ENCODE peak calls at places on chromosomes 1 and 21, in eight cellular contexts. R is fibroblast of lung, O is IMR-90, L is cardiac muscle cell, Q is cardiac fibroblast, M is upper lobe of left lung, H is heart left ventricle, E is lower lobe of right lung. J is an unnamed sample.

GRCh38 chr1:195594322-195594721 is 1013.9 kb downstream of the KCNT2 start:
- DNase-seq in R (no peak), O (no peak), L (no peak), Q (no peak), M (no peak), H (no peak), E (no peak), J (no peak)

GRCh38 chr1:115222616-115223402 is 115.2 kb downstream of the NGF start:
- DNase-seq in R (no peak), O (no peak), L (no peak), Q (no peak), M (no peak), H (no peak), E (no peak), J (no peak)

GRCh38 chr1:2175681-2176454 is 18.7 kb downstream of the FAAP20 start:
- DNase-seq in R (no peak), O (no peak), L (no peak), Q (no peak), M (peak), H (no peak), E (no peak), J (no peak)

GRCh38 chr1:41773842-41774241 is 144.9 kb downstream of the HIVEP3 start:
- DNase-seq in R (no peak), O (no peak), L (no peak), Q (no peak), M (no peak), H (no peak), E (no peak), J (no peak)

GRCh38 chr1:169288011-169288414 is 79.6 kb downstream of the NME7 start:
- DNase-seq in R (no peak), O (peak), L (peak), Q (peak), M (no peak), H (no peak), E (no peak), J (peak)

GRCh38 chr1:206892351-206892984 is 4.8 kb upstream of the IL24 start:
- DNase-seq in R (peak), O (peak), L (peak), Q (peak), M (no peak), H (no peak), E (no peak), J (peak)

GRCh38 chr1:91582431-91582921 is 81.8 kb downstream of the CDC7 start:
- DNase-seq in R (peak), O (peak), L (peak), Q (peak), M (no peak), H (no peak), E (no peak), J (peak)

GRCh38 chr21:21000576-21001175 is 2.5 kb downstream of the NCAM2 start:
- DNase-seq in R (no peak), O (no peak), L (no peak), Q (no peak), M (no peak), H (no peak), E (no peak), J (no peak)

GRCh38 chr1:208332774-208333126 is 88.6 kb upstream of the PLXNA2 start:
- DNase-seq in R (no peak), O (no peak), L (no peak), Q (no peak), M (no peak), H (no peak), E (no peak), J (no peak)

GRCh38 chr1:27071049-27071416 is 58.4 kb upstream of the TENT5B start:
- DNase-seq in R (peak), O (peak), L (peak), Q (peak), M (no peak), H (peak), E (no peak), J (peak)

GRCh38 chr1:217857061-217857460 is 225.9 kb downstream of the SPATA17 start:
- DNase-seq in R (peak), O (no peak), L (peak), Q (peak), M (no peak), H (no peak), E (no peak), J (peak)

GRCh38 chr21:34274001-34274400 is 89.8 kb upstream of the KCNE2 start:
- DNase-seq in R (no peak), O (peak), L (peak), Q (peak), M (no peak), H (no peak), E (no peak), J (peak)

GRCh38 chr1:170402451-170403311 is 129.3 kb upstream of the GORAB start:
- DNase-seq in R (no peak), O (no peak), L (no peak), Q (peak), M (no peak), H (no peak), E (no peak), J (peak)

GRCh38 chr1:22414244-22414751 is 37.4 kb upstream of the ZBTB40 start:
- DNase-seq in R (peak), O (peak), L (no peak), Q (no peak), M (no peak), H (no peak), E (peak), J (peak)

GRCh38 chr1:72282271-72282656 is at the start of gene NEGR1:
- DNase-seq in R (peak), O (peak), L (peak), Q (peak), M (peak), H (peak), E (peak), J (peak)

GRCh38 chr1:214552174-214552608 is 789 bp upstream of the PTPN14 start:
- DNase-seq in R (peak), O (peak), L (peak), Q (peak), M (no peak), H (peak), E (peak), J (peak)

GRCh38 chr1:7407980-7408770 is 362.9 kb upstream of the VAMP3 start:
- DNase-seq in R (no peak), O (no peak), L (no peak), Q (no peak), M (peak), H (no peak), E (no peak), J (no peak)

GRCh38 chr1:110192541-110192940 is 17.6 kb upstream of the KCNC4 start:
- DNase-seq in R (no peak), O (no peak), L (no peak), Q (no peak), M (no peak), H (no peak), E (no peak), J (no peak)

GRCh38 chr1:111625263-111625662 is 5.7 kb downstream of the RAP1A start:
- DNase-seq in R (no peak), O (no peak), L (no peak), Q (no peak), M (no peak), H (no peak), E (no peak), J (no peak)

GRCh38 chr1:200130552-200130951 is 103.0 kb downstream of the NR5A2 start:
- DNase-seq in R (no peak), O (peak), L (peak), Q (peak), M (no peak), H (no peak), E (no peak), J (no peak)

GRCh38 chr1:207097871-207098324 is 6.1 kb upstream of the C4BPA start:
- DNase-seq in R (no peak), O (no peak), L (no peak), Q (no peak), M (no peak), H (no peak), E (no peak), J (no peak)

GRCh38 chr1:112783059-112783458 is 67.9 kb upstream of the PPM1J start:
- DNase-seq in R (no peak), O (no peak), L (no peak), Q (no peak), M (no peak), H (no peak), E (no peak), J (no peak)

GRCh38 chr1:79197421-79197820 is 190.9 kb upstream of the ADGRL4 start:
- DNase-seq in R (peak), O (peak), L (peak), Q (peak), M (no peak), H (no peak), E (no peak), J (peak)

GRCh38 chr21:26093094-26093493 is 77.5 kb downstream of the APP start:
- DNase-seq in R (peak), O (peak), L (no peak), Q (peak), M (no peak), H (no peak), E (no peak), J (no peak)

GRCh38 chr1:92797961-92798360 is 13.1 kb upstream of the EVI5 start:
- DNase-seq in R (no peak), O (peak), L (peak), Q (no peak), M (no peak), H (no peak), E (no peak), J (no peak)

GRCh38 chr1:89757532-89757931 is 63.3 kb upstream of the LRRC8D start:
- DNase-seq in R (peak), O (peak), L (peak), Q (peak), M (no peak), H (peak), E (peak), J (peak)

GRCh38 chr1:244599937-244600350 is 53.0 kb upstream of the DESI2 start:
- DNase-seq in R (peak), O (peak), L (peak), Q (peak), M (no peak), H (no peak), E (no peak), J (peak)

GRCh38 chr1:33296824-33297223 is 24.1 kb downstream of the A3GALT2 start:
- DNase-seq in R (no peak), O (no peak), L (no peak), Q (no peak), M (no peak), H (no peak), E (no peak), J (no peak)

GRCh38 chr1:46489169-46489637 is 433 bp upstream of the DMBX1 start:
- DNase-seq in R (no peak), O (no peak), L (no peak), Q (no peak), M (peak), H (no peak), E (no peak), J (no peak)

GRCh38 chr1:208254862-208255261 is 10.7 kb upstream of the PLXNA2 start:
- DNase-seq in R (peak), O (peak), L (peak), Q (peak), M (no peak), H (no peak), E (no peak), J (peak)

GRCh38 chr1:111852216-111852615 is 96.5 kb downstream of the DDX20 start:
- DNase-seq in R (no peak), O (no peak), L (no peak), Q (no peak), M (no peak), H (no peak), E (no peak), J (no peak)

GRCh38 chr1:89865498-89866385 is 44.9 kb downstream of the LRRC8D start:
- DNase-seq in R (peak), O (peak), L (peak), Q (peak), M (no peak), H (no peak), E (no peak), J (peak)

GRCh38 chr1:66283583-66284041 is 250.3 kb upstream of the SGIP1 start:
- DNase-seq in R (no peak), O (peak), L (no peak), Q (no peak), M (no peak), H (no peak), E (no peak), J (no peak)

GRCh38 chr1:218284377-218284916 is 646 bp upstream of the RRP15 start:
- DNase-seq in R (no peak), O (no peak), L (no peak), Q (no peak), M (peak), H (peak), E (peak), J (no peak)

GRCh38 chr1:37691497-37692077 is 729 bp upstream of the CDCA8 start:
- DNase-seq in R (peak), O (peak), L (peak), Q (peak), M (peak), H (peak), E (peak), J (peak)

GRCh38 chr1:77978969-77979838 is at the start of gene FUBP1:
- DNase-seq in R (peak), O (peak), L (peak), Q (peak), M (peak), H (peak), E (peak), J (peak)

GRCh38 chr1:77978293-77978968 is 441 bp downstream of the FUBP1 start:
- DNase-seq in R (peak), O (peak), L (peak), Q (peak), M (peak), H (peak), E (no peak), J (peak)

GRCh38 chr1:77975907-77976306 is 3.0 kb downstream of the FUBP1 start:
- DNase-seq in R (no peak), O (no peak), L (no peak), Q (no peak), M (no peak), H (no peak), E (no peak), J (no peak)

GRCh38 chr1:77976433-77977076 is 2.3 kb downstream of the FUBP1 start:
- DNase-seq in R (no peak), O (no peak), L (no peak), Q (no peak), M (no peak), H (no peak), E (no peak), J (peak)

GRCh38 chr1:77977989-77978292 is 931 bp downstream of the FUBP1 start:
- DNase-seq in R (no peak), O (no peak), L (no peak), Q (no peak), M (no peak), H (no peak), E (no peak), J (no peak)
- H3K4me3 ChIP-seq in R (peak), O (peak), L (peak), Q (peak), M (peak), H (peak), E (peak), J (peak)

GRCh38 chr21:16322423-16322822 is 592.6 kb downstream of the USP25 start:
- DNase-seq in R (no peak), O (no peak), L (no peak), Q (no peak), M (no peak), H (no peak), E (no peak), J (no peak)
- H3K4me3 ChIP-seq in R (no peak), O (no peak), L (no peak), Q (no peak), M (no peak), H (no peak), E (no peak), J (no peak)

GRCh38 chr1:212608209-212608955 is at the start of gene ATF3:
- DNase-seq in R (peak), O (peak), L (peak), Q (peak), M (peak), H (peak), E (peak), J (peak)
- H3K4me3 ChIP-seq in R (peak), O (peak), L (peak), Q (peak), M (peak), H (peak), E (peak), J (peak)

DNA sequence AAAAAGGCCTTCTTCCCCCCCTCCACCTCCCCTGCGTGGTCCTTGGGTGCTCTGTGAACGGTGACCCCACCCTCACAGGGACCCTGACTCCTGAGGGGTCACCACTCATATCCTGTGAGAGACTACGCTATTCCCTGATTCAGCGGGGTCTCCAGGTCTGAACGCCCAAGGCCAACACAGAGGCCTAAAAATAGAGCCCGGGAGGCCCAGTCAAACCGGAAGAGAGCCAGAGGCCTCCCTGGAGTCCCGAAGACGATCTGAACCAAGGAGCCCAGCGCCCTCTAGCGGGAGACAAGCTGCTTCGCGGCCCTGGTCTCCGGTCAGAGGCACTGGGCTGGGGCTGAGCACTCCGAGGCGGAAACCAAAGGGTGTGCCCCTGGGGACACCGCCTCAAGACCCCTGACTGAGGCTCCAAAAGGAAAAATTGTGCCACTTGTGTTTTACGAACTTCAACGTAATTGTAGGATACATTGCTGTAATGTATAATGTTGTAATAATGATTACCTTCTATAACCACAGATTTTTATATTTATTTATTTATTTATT is 42.4 kb upstream of the PSEN2 start:
- DNase-seq in R (peak), O (peak), L (peak), Q (peak), M (peak), H (peak), E (peak), J (peak)
- H3K4me3 ChIP-seq in R (peak), O (no peak), L (no peak), Q (no peak), M (peak), H (peak), E (peak), J (no peak)

DNA sequence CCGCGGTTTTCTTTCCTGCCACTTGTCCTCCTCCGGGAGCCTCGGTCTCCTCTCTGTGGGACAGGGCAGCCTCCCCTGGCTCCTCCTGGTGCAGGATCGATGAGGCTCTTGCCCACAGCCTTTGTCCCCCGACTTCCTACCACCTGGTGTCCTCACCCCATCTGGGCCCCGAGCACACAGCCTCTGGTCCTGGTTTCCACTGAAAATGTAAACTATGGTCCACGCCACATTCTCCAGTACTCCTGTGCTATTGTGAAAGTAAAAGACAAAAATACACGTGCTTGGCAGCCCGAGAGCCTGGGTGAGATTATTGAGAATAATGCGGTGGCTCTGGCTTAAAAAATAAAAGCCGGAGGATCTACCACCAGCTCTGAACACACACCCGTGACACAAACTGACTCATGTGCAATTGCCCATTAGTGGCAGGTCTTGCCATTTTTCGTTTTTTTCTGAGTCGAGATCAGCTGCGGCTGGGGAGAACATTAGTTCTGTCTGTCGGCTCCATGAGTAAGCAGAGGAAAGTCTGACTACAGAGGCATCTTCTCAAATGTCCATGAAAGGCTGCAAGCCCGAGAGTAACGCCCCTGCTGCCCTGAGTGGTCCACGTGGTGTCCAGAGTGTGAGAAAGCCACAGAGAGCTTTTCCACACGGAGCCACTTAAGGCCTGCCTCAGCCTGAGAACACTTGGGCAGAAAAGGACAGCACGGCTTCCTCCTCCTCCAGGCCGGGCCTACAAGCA is 5.7 kb upstream of the COL6A2 start:
- DNase-seq in R (peak), O (peak), L (peak), Q (peak), M (no peak), H (peak), E (no peak), J (peak)
- H3K4me3 ChIP-seq in R (peak), O (peak), L (no peak), Q (peak), M (peak), H (no peak), E (no peak), J (peak)

DNA sequence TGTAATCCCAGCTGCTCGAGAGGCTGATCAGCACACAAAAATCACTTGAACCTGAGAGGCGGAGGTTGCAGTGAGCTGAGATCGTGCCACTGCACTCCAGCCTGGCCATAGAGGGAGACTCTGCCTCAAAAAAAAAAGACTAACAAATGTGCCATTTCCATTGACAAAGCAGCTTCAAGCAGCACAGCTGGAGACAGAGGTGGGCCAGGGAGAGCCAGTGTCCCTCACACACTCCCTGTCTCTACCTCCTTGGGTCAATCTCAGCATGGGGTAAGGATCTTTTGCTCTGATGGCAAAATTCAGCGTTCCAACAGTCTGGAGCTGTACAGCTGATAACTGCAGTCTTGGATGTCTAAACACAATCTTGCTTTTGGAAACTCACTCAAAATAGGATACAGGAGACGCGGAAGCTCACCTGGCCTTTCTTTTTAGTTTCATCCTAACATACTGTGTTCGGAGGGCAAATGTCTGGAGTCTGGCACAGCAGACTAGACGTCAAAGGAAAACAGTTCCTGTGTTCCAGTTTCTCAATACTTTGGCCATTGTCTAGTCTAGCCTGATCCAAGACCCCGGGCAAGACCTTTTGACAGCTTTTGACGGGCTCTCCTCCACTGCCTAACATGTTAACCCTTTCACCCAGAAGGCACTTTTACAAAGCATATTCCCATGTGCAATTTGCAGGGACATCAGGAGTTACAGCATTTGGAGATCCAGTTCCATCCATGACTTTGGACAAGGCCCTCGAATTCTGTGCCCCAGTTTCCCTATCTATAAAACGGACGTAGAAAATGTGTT is 2.9 kb downstream of the RCC2 start:
- DNase-seq in R (no peak), O (no peak), L (peak), Q (peak), M (no peak), H (no peak), E (no peak), J (no peak)
- H3K4me3 ChIP-seq in R (peak), O (peak), L (peak), Q (peak), M (peak), H (peak), E (peak), J (peak)

DNA sequence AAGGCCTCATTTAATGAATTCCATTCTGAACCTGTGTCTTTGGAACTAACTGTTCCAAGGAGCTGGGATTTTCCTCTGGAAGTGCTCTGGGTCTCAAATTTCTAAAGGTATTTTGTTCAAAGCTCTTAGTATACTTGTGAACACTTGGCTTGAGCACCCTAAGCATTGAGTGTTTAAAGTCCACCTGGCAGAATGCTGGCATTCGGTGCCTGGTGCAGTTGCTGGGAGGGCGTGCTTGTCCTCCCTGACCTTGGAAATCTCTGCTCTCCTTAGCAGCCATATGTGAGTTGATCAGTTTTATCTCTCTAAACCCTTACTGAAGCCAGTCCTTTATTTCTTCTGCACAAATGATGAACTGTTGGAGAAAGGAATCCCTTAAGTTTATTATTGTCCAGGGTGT is 3.0 kb downstream of the MTARC2 start:
- DNase-seq in R (no peak), O (no peak), L (no peak), Q (no peak), M (no peak), H (no peak), E (peak), J (no peak)
- H3K4me3 ChIP-seq in R (no peak), O (no peak), L (peak), Q (no peak), M (peak), H (no peak), E (peak), J (no peak)

J was measured in fibroblast of villous mesenchyme.